ENCODE peak calls at places on chromosomes 6 and 20, in six cellular contexts. V, S, I, H, K and F are unnamed samples.
A peak's percentile ranks its signal among the peaks of the same experiment; 100 is the strongest.

GRCh38 chr6:170475118-170475517 is 78.0 kb downstream of the PSMB1 start:
- DNase-seq in S (no peak), H (no peak), K (no peak), V (no peak), I (no peak), F (no peak)

GRCh38 chr6:31497595-31498476 is at the start of gene MICB:
- DNase-seq in V (no peak), H (no peak), S (peak; percentile 83), K (peak; percentile 86), I (peak; percentile 71), F (peak; percentile 91)

GRCh38 chr20:37992802-37993538 is 40.3 kb downstream of the TTI1 start:
- DNase-seq in S (peak; percentile 92), K (peak; percentile 42), H (peak; percentile 76), V (peak; percentile 80), I (peak; percentile 49), F (peak; percentile 63)

GRCh38 chr20:682123-682522 is 6.5 kb upstream of the SCRT2 start:
- DNase-seq in I (no peak), K (no peak), H (no peak), V (no peak), S (no peak), F (no peak)

GRCh38 chr6:163392533-163392932 is 22.0 kb upstream of the QKI start:
- DNase-seq in I (peak; percentile 9), H (no peak), S (peak; percentile 98), K (no peak), V (no peak), F (no peak)

GRCh38 chr20:1934578-1935573 is 39.7 kb downstream of the SIRPA start:
- DNase-seq in K (no peak), S (peak; percentile 85), H (peak; percentile 38), V (no peak), I (no peak), F (no peak)

GRCh38 chr6:132011582-132011981 is 60.4 kb upstream of the CCN2 start:
- DNase-seq in S (no peak), I (no peak), K (no peak), V (no peak), H (peak; percentile 10), F (no peak)

GRCh38 chr20:53331151-53331973 is 262.3 kb downstream of the ZNF217 start:
- DNase-seq in I (no peak), S (no peak), K (no peak), V (peak; percentile 27), H (no peak), F (no peak)

GRCh38 chr6:111159628-111160027 is 72.3 kb downstream of the SLC16A10 start:
- DNase-seq in K (no peak), V (no peak), H (no peak), S (peak; percentile 39), I (no peak), F (no peak)

GRCh38 chr6:161949531-161949930 is 675.7 kb upstream of the AGPAT4 start:
- DNase-seq in I (no peak), S (peak; percentile 1), K (no peak), H (no peak), V (no peak), F (no peak)

GRCh38 chr6:164554700-164555479 is 754.5 kb downstream of the C6orf118 start:
- DNase-seq in S (no peak), H (no peak), I (no peak), K (no peak), V (no peak), F (no peak)

GRCh38 chr6:55399331-55399730 is 72.1 kb downstream of the GFRAL start:
- DNase-seq in V (no peak), K (no peak), I (no peak), S (peak; percentile 7), H (no peak), F (no peak)

GRCh38 chr6:169984181-169985120 is 233.0 kb downstream of the ERMARD start:
- DNase-seq in V (no peak), H (no peak), K (no peak), I (no peak), S (no peak), F (no peak)

GRCh38 chr6:138404666-138405337 is 779 bp downstream of the HEBP2 start:
- DNase-seq in V (no peak), H (no peak), I (no peak), S (no peak), K (peak; percentile 58), F (no peak)

GRCh38 chr6:28657756-28658465 is 132.2 kb downstream of the GPX5 start:
- DNase-seq in H (no peak), K (peak; percentile 78), V (peak; percentile 36), I (peak; percentile 62), S (peak; percentile 42), F (peak; percentile 66)

GRCh38 chr6:158408552-158409130 is 96.4 kb downstream of the TULP4 start:
- DNase-seq in V (no peak), K (no peak), S (no peak), H (no peak), I (no peak), F (no peak)

GRCh38 chr6:170049641-170050491 is 241.0 kb downstream of the DLL1 start:
- DNase-seq in I (no peak), K (no peak), S (peak; percentile 57), V (peak; percentile 53), H (no peak), F (no peak)

DNA sequence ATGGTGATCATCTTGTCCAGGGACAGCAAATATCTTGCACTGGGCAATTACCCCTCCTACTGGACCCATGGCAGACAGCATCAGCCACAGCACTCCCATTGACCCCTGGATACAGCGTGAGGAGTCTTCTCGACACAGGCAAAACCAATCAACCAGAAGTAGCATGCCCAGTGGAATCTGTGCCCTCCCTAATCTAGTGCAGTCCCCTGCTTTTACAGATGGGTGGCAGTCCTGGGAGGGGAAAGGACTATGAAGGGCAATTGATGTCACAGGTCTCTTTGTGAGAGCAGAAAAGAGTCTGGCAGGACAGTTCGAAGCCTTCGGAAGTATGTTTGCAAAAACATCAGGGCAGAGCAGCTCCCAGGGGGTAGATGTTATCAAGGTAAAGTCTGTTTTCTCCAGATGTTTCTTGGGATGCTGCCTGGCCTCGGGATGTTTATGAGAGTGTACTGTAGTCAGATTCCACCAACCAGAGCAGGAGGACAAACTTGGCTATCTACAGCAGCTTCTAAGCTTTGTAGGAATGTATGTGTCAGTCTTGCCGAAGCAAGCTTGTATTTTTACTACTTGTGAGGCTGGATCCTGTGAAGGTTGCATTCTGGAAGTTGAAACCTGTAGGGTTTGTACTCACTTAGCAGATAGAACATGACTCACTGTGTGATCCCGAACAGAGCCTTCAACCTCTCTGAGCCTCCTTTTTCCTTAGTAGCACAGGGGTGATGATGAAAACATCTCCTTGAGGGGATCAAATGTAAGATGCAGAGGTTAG is 63.0 kb upstream of the MYL9 start:
- DNase-seq in K (no peak), V (no peak), S (no peak), I (no peak), H (no peak), F (no peak)
- TF ChIP-seq CTCF in K (no peak), V (no peak), S (no peak), I (no peak), H (no peak), F (no peak)

GRCh38 chr6:44063561-44064059 is 63.6 kb downstream of the MRPL14 start:
- DNase-seq in H (no peak), I (no peak), S (no peak), V (no peak), K (no peak), F (no peak)

GRCh38 chr6:44064089-44064947 is 62.9 kb downstream of the MRPL14 start:
- DNase-seq in S (peak; percentile 97), V (peak; percentile 72), K (no peak), H (peak; percentile 95), I (no peak), F (peak; percentile 42)

GRCh38 chr6:44061375-44062104 is 65.7 kb downstream of the MRPL14 start:
- DNase-seq in V (no peak), H (no peak), S (peak; percentile 79), I (no peak), K (no peak), F (no peak)

GRCh38 chr6:44062105-44062770 is 65.0 kb downstream of the MRPL14 start:
- DNase-seq in I (no peak), V (no peak), K (no peak), H (no peak), S (peak; percentile 82), F (no peak)

DNA sequence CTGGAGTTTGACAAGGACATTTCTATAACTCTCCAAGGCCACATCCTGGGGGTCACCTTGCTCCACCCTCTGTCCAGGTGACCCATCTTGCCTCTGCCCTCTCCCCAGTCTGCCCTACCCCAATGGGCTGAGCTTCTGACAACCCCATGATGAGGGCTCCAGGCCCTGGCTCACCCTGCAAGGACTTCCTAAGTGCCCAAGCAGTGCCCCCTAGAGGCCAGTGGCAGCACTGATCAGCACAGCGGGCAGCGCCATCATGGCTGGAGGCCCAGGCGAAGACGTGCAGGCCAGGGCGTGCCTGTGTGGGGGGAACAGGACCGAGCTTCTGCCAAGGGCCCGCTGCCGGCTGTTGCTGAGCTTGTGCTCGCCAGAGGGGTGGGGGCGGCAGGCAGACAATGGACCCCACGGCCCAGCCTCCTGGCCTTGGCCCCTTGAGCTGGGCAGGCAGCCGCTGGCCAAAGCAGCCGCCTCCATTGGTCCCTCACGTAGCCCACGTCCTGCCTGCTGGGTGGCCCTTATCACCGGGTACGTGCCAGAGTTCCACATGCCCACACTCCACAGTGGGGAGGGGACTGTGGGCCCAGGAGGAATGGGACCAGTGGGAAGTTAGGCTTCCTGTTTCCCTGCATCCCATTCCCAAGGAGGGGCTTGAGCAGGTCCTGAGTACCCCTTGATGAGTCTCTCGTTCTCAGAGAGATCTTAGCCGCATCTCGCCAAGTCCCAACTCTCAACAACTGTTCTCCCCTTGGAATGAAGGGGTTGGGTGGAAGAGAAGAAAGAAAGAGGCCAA is 64.3 kb downstream of the MRPL14 start:
- DNase-seq in S (no peak), I (peak; percentile 13), V (no peak), K (peak; percentile 42), H (no peak), F (peak; percentile 48)
- TF ChIP-seq CTCF in S (peak; percentile 75), I (peak; percentile 55), V (peak; percentile 59), K (peak; percentile 69), H (peak; percentile 40), F (peak; percentile 72)

GRCh38 chr20:62808211-62808865 is 3.7 kb downstream of the OGFR start:
- DNase-seq in K (peak; percentile 70), S (peak; percentile 25), H (no peak), I (peak; percentile 52), V (no peak), F (peak; percentile 86)
- TF ChIP-seq CTCF in K (peak; percentile 94), S (peak; percentile 93), H (peak; percentile 92), I (peak; percentile 93), V (peak; percentile 97), F (peak; percentile 87)

GRCh38 chr6:13468839-13469238 is 18.6 kb downstream of the GFOD1 start:
- DNase-seq in H (no peak), S (no peak), I (no peak), V (no peak), K (no peak), F (no peak)

GRCh38 chr6:13472099-13472498 is 15.3 kb downstream of the GFOD1 start:
- DNase-seq in H (no peak), V (peak; percentile 79), I (no peak), S (no peak), K (no peak), F (no peak)

GRCh38 chr6:13470240-13471140 is 16.9 kb downstream of the GFOD1 start:
- DNase-seq in H (no peak), K (no peak), S (no peak), I (no peak), V (no peak), F (no peak)

GRCh38 chr6:13471184-13471583 is 16.2 kb downstream of the GFOD1 start:
- DNase-seq in I (no peak), V (no peak), H (no peak), S (no peak), K (no peak), F (no peak)

DNA sequence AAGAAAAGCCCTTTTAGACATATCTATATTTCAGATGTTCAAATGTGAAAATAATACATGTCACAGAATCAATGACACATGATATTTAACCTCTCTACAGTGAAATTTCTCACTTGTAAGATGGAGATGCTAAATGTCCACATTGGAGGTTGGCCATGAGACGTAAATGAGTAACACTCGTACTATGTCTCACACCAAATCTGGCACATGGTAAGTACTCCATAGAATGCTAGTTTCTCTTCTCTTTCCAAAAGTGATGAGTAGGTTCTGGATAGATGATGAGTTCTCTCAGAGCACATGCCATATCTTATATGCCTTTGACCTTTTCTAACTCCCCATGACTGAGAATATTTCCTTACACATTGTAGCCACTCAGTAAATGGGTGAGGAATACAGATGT is 17.7 kb downstream of the GFOD1 start:
- DNase-seq in V (no peak), S (no peak), H (no peak), I (no peak), K (no peak), F (no peak)
- TF ChIP-seq CTCF in V (no peak), S (no peak), H (no peak), I (no peak), K (no peak), F (no peak)